ENCODE peak calls at places on chromosome 7, in seven cellular contexts. Q is esophagus squamous epithelium, W is Caco-2, D is GM23248, E is psoas muscle, O is astrocyte, C is Panc1. P is an unnamed sample.

GRCh38 chr7:133805426-133805825 is 321.7 kb upstream of the LRGUK start:
- DNase-seq in Q (no peak), W (no peak), D (no peak), E (no peak), O (no peak), C (no peak), P (no peak)

GRCh38 chr7:122738937-122739336 is 36.2 kb upstream of the RNF148 start:
- DNase-seq in Q (no peak), W (no peak), D (no peak), E (no peak), O (no peak), C (no peak), P (no peak)

GRCh38 chr7:151745090-151745638 is 131.8 kb downstream of the PRKAG2 start:
- DNase-seq in Q (no peak), W (peak; percentile 85), D (peak; percentile 98), E (peak; percentile 84), O (peak; percentile 89), C (peak; percentile 95), P (peak; percentile 73)

GRCh38 chr7:142384508-142384922 is 126.7 kb upstream of the PRSS58 start:
- DNase-seq in Q (no peak), W (no peak), D (peak; percentile 91), E (no peak), O (peak; percentile 78), C (no peak), P (no peak)

GRCh38 chr7:12291870-12292269 is 80.8 kb downstream of the TMEM106B start:
- DNase-seq in Q (no peak), W (peak; percentile 26), D (peak; percentile 15), E (no peak), O (no peak), C (no peak), P (no peak)

GRCh38 chr7:21767300-21767900 is 178.3 kb downstream of the CDCA7L start:
- DNase-seq in Q (no peak), W (peak; percentile 83), D (peak; percentile 48), E (no peak), O (peak; percentile 25), C (peak; percentile 75), P (no peak)

GRCh38 chr7:28042721-28043120 is 137.9 kb downstream of the JAZF1 start:
- DNase-seq in Q (no peak), W (no peak), D (no peak), E (no peak), O (no peak), C (no peak), P (no peak)

GRCh38 chr7:114567416-114567815 is 152.8 kb downstream of the FOXP2 start:
- DNase-seq in Q (no peak), W (no peak), D (peak; percentile 32), E (no peak), O (no peak), C (no peak), P (no peak)

GRCh38 chr7:120925392-120925791 is 25.2 kb upstream of the ING3 start:
- DNase-seq in Q (no peak), W (no peak), D (no peak), E (no peak), O (no peak), C (no peak), P (no peak)

GRCh38 chr7:105693576-105693975 is 112.3 kb upstream of the EFCAB10 start:
- DNase-seq in Q (no peak), W (no peak), D (no peak), E (no peak), O (no peak), C (no peak), P (no peak)

GRCh38 chr7:159139202-159139601 is 5.5 kb downstream of the VIPR2 start:
- DNase-seq in Q (no peak), W (no peak), D (no peak), E (no peak), O (no peak), C (no peak), P (no peak)

GRCh38 chr7:113809591-113809990 is 109.2 kb downstream of the PPP1R3A start:
- DNase-seq in Q (no peak), W (no peak), D (no peak), E (no peak), O (peak; percentile 20), C (no peak), P (no peak)

GRCh38 chr7:30918676-30919075 is 7.0 kb downstream of the AQP1 start:
- DNase-seq in Q (no peak), W (no peak), D (no peak), E (no peak), O (no peak), C (no peak), P (peak; percentile 14)

GRCh38 chr7:102044984-102045673 is 227.7 kb downstream of the CUX1 start:
- DNase-seq in Q (no peak), W (no peak), D (peak; percentile 89), E (peak; percentile 52), O (peak; percentile 87), C (no peak), P (peak; percentile 65)

GRCh38 chr7:151260471-151260870 is 12.0 kb upstream of the SMARCD3 start:
- DNase-seq in Q (no peak), W (no peak), D (no peak), E (no peak), O (no peak), C (no peak), P (no peak)

GRCh38 chr7:53119514-53119933 is 84.1 kb downstream of the POM121L12 start:
- DNase-seq in Q (no peak), W (no peak), D (no peak), E (no peak), O (peak; percentile 60), C (no peak), P (no peak)

GRCh38 chr7:15685358-15686181 is 913 bp downstream of the MEOX2 start:
- DNase-seq in Q (no peak), W (peak; percentile 31), D (peak; percentile 76), E (peak; percentile 71), O (peak; percentile 7), C (no peak), P (peak; percentile 67)

GRCh38 chr7:28292826-28293528 is 112.4 kb upstream of the JAZF1 start:
- DNase-seq in Q (no peak), W (no peak), D (no peak), E (no peak), O (peak; percentile 43), C (no peak), P (no peak)

GRCh38 chr7:148964510-148965267 is 63.6 kb downstream of the PDIA4 start:
- DNase-seq in Q (no peak), W (no peak), D (peak; percentile 10), E (no peak), O (no peak), C (no peak), P (no peak)

GRCh38 chr7:42099837-42100508 is 137.0 kb downstream of the GLI3 start:
- DNase-seq in Q (no peak), W (no peak), D (no peak), E (no peak), O (no peak), C (no peak), P (no peak)

GRCh38 chr7:11833431-11833830 is 1.4 kb upstream of the THSD7A start:
- DNase-seq in Q (no peak), W (no peak), D (no peak), E (no peak), O (no peak), C (no peak), P (no peak)

DNA sequence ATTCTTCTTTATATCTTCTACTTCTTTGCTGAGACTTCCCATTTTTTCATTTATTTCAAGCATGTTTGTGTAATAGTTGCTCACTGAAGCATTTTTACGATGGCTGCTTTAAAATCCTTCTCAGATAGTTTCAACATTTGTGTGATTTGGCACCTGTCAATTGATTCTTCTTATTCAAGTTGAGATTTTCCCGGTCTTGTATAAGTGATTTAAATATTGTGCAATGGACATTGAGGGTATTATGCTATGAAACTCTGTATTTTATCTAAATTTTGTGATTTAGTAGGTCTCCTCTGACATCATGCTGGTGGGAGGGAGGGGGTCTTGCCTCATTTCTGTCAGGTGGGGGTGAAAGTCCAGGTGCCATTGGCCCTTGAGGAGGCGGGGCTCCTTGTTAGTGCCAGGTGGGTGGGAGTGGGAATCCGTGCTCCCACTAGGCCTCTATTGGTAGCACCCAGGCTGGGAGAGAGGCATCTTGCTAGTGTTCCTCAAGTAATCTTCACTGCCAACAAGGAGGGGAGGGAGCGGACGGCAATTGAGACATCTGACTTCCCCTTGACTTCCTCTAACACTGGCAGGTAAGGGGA is 73.0 kb downstream of the ANLN start:
- DNase-seq in Q (no peak), W (no peak), D (no peak), E (no peak), O (no peak), C (no peak), P (no peak)
- H3K4me3 ChIP-seq in Q (no peak overlapping the region), W (no peak overlapping the region), D (no peak overlapping the region), E (no peak overlapping the region), O (no peak overlapping the region), C (no peak overlapping the region), P (no peak overlapping the region)

GRCh38 chr7:132713893-132714292 is 137.6 kb upstream of the PLXNA4 start:
- DNase-seq in Q (no peak), W (no peak), D (no peak), E (no peak), O (no peak), C (no peak), P (no peak)
- H3K27me3 ChIP-seq in Q (no peaks in the 10 kb centered on the region), W (no peaks in the 10 kb centered on the region), D (peaks cover 2% of the 10 kb centered on the region), E (no peaks in the 10 kb centered on the region), O (no peaks in the 10 kb centered on the region), C (no peaks in the 10 kb centered on the region), P (no peaks in the 10 kb centered on the region)

GRCh38 chr7:99243751-99244337 is 28.8 kb upstream of the MYH16 start:
- DNase-seq in Q (no peak), W (no peak), D (no peak), E (no peak), O (no peak), C (no peak), P (no peak)
- H3K9me3 ChIP-seq in Q (no peaks in the 10 kb centered on the region), W (no peaks in the 10 kb centered on the region), D (no peaks in the 10 kb centered on the region), E (no peaks in the 10 kb centered on the region), O (no peaks in the 10 kb centered on the region), C (no peaks in the 10 kb centered on the region), P (no peaks in the 10 kb centered on the region)

DNA sequence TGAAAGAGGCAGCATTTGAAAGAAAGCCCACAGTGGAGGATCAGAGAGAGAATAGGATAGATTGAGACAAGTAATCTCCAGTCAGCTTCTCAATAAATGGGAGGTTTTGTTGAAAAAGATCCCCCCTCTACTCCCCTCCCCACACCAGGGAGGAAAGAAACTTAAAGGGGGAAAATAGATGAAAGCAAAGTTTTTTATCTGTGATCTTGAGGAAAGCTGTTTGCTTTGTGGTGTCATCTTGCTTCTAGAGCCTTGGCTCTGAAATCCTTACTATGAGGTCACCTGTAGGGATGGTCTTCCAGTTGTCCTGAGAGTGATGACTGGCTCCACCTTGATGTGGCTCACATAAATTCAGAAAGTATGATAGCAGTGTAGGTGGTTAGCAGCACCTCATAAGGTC is at the start of gene SPAM1:
- DNase-seq in Q (no peak), W (no peak), D (no peak), E (no peak), O (no peak), C (no peak), P (no peak)
- H3K4me3 ChIP-seq in Q (no peak within 1 kb of the TSS), W (no peak within 1 kb of the TSS), D (no peak within 1 kb of the TSS), E (no peak within 1 kb of the TSS), O (no peak within 1 kb of the TSS), C (no peak within 1 kb of the TSS), P (no peak within 1 kb of the TSS)

GRCh38 chr7:38840736-38841460 is 68.1 kb downstream of the VPS41 start:
- DNase-seq in Q (no peak), W (no peak), D (peak; percentile 93), E (no peak), O (peak; percentile 86), C (no peak), P (no peak)
- H3K27me3 ChIP-seq in Q (no peaks in the 10 kb centered on the region), W (no peaks in the 10 kb centered on the region), D (no peaks in the 10 kb centered on the region), E (no peaks in the 10 kb centered on the region), O (no peaks in the 10 kb centered on the region), C (no peaks in the 10 kb centered on the region), P (no peaks in the 10 kb centered on the region)